ENCODE peak calls at places on chromosomes 7 and 10, in nine cellular contexts. U is iris pigment epithelial cell, W is DMS 273 treated with DMSO at 0.1 percent for 48 hours, I is activated T-helper 1 cell treated with Interleukin-2 at 50 U/mL for 16 hours, X is DMS79 treated with DMSO at 0.1 percent for 48 hours, G is renal cortical epithelial cell, O is H7, J is HTR-8/SVneo, R is mucosa of gallbladder. H is an unnamed sample.

GRCh38 chr7:76278540-76278939 is 23.9 kb upstream of the HSPB1 start:
- DNase-seq in U (no peak), W (no peak), I (no peak), X (no peak), G (no peak), O (peak; percentile 59), J (no peak), R (no peak), H (no peak)

GRCh38 chr10:79111846-79112614 is 43.3 kb downstream of the ZMIZ1 start:
- DNase-seq in U (no peak), W (no peak), I (no peak), X (no peak), G (no peak), O (no peak), J (no peak), R (peak; percentile 45), H (no peak)

GRCh38 chr10:93757136-93757535 is 600 bp upstream of the LGI1 start:
- DNase-seq in U (no peak), W (no peak), I (no peak), X (no peak), G (no peak), O (no peak), J (no peak), R (no peak), H (no peak)

GRCh38 chr7:2480071-2480410 is 3.8 kb upstream of the GRIFIN start:
- DNase-seq in U (no peak), W (no peak), I (no peak), X (no peak), G (no peak), O (peak; percentile 72), J (no peak), R (no peak), H (no peak)

GRCh38 chr7:19143930-19144574 is 1.2 kb downstream of the FERD3L start:
- DNase-seq in U (no peak), W (no peak), I (no peak), X (no peak), G (no peak), O (peak; percentile 61), J (no peak), R (no peak), H (no peak)

GRCh38 chr10:3868274-3868669 is 83.3 kb upstream of the KLF6 start:
- DNase-seq in U (no peak), W (no peak), I (no peak), X (no peak), G (no peak), O (no peak), J (no peak), R (no peak), H (no peak)

GRCh38 chr10:15436696-15437095 is 65.6 kb upstream of the FAM171A1 start:
- DNase-seq in U (no peak), W (no peak), I (no peak), X (no peak), G (no peak), O (no peak), J (no peak), R (no peak), H (no peak)

GRCh38 chr7:8042796-8043535 is 74.4 kb downstream of the GLCCI1 start:
- DNase-seq in U (no peak), W (no peak), I (no peak), X (no peak), G (no peak), O (no peak), J (no peak), R (no peak), H (no peak)

GRCh38 chr7:132337450-132338080 is 238.7 kb downstream of the PLXNA4 start:
- DNase-seq in U (no peak), W (no peak), I (no peak), X (no peak), G (no peak), O (no peak), J (no peak), R (no peak), H (no peak)